ENCODE peak calls at places on chromosomes 4 and X, in nine cellular contexts. X is heart left ventricle, T is heart right ventricle, L is right lobe of liver, N is transverse colon, R is GM23248, Q is Peyer's patch, E is body of pancreas, C is fibroblast of lung. D is an unnamed sample.

GRCh38 chrX:84046403-84046984 is 141.5 kb downstream of the RPS6KA6 start:
- DNase-seq in E (peak; percentile 12), Q (peak; percentile 51), C (peak; percentile 21), X (no peak), N (no peak), T (no peak), R (peak; percentile 43), L (no peak), D (no peak)

GRCh38 chr4:67871867-67872266 is 11.9 kb downstream of the TMPRSS11D start:
- DNase-seq in X (no peak), R (peak; percentile 70), E (no peak), T (no peak), N (no peak), C (peak; percentile 44), L (no peak), Q (no peak), D (no peak)

GRCh38 chr4:137367608-137368007 is 164.7 kb downstream of the PCDH18 start:
- DNase-seq in E (no peak), T (no peak), C (peak; percentile 34), L (no peak), N (no peak), R (peak; percentile 81), X (no peak), Q (no peak), D (no peak)

GRCh38 chr4:105092768-105093167 is 53.9 kb upstream of the TET2 start:
- DNase-seq in X (no peak), N (no peak), R (peak; percentile 48), C (peak; percentile 63), T (no peak), Q (no peak), E (no peak), L (no peak), D (no peak)

GRCh38 chr4:1323635-1324442 is 23.2 kb upstream of the UVSSA start:
- DNase-seq in R (peak; percentile 85), C (peak; percentile 99), T (no peak), X (no peak), E (no peak), L (no peak), N (no peak), Q (no peak), D (peak; percentile 73)

GRCh38 chr4:126697748-126698147 is 935.0 kb upstream of the INTU start:
- DNase-seq in T (no peak), Q (no peak), E (no peak), X (no peak), L (no peak), N (no peak), C (peak; percentile 86), R (peak; percentile 69), D (no peak)

GRCh38 chr4:95636061-95636460 is 87.3 kb upstream of the UNC5C start:
- DNase-seq in T (no peak), Q (no peak), L (no peak), X (no peak), N (no peak), C (no peak), R (no peak), E (no peak), D (no peak)

GRCh38 chr4:78845469-78845868 is 69.3 kb downstream of the BMP2K start:
- DNase-seq in L (no peak), E (no peak), R (peak; percentile 2), X (no peak), T (no peak), N (no peak), Q (no peak), C (no peak), D (no peak)

GRCh38 chrX:136754641-136755040 is 26.1 kb downstream of the ARHGEF6 start:
- DNase-seq in L (no peak), X (peak; percentile 64), R (no peak), E (no peak), Q (no peak), T (peak; percentile 38), C (peak; percentile 64), N (no peak), D (no peak)

GRCh38 chr4:158873795-158874359 is 105.1 kb downstream of the FNIP2 start:
- DNase-seq in N (no peak), C (peak; percentile 98), T (no peak), X (no peak), L (no peak), Q (no peak), E (no peak), R (peak; percentile 87), D (no peak)

GRCh38 chr4:148984951-148985350 is 542.7 kb upstream of the NR3C2 start:
- DNase-seq in T (no peak), E (no peak), Q (no peak), L (no peak), N (no peak), C (no peak), X (no peak), R (no peak), D (no peak)

GRCh38 chrX:143437439-143437838 is 79.8 kb downstream of the SPANXN3 start:
- DNase-seq in T (no peak), C (no peak), N (no peak), R (no peak), Q (no peak), E (no peak), L (no peak), X (no peak), D (no peak)

GRCh38 chrX:136574548-136574947 is 42.5 kb downstream of the VGLL1 start:
- DNase-seq in X (no peak), L (no peak), N (no peak), R (no peak), T (no peak), C (no peak), Q (no peak), E (no peak), D (no peak)

GRCh38 chrX:103073442-103073841 is 9.5 kb upstream of the BEX1 start:
- DNase-seq in N (no peak), L (no peak), R (peak; percentile 31), T (no peak), X (no peak), E (no peak), C (peak; percentile 13), Q (no peak), D (no peak)

GRCh38 chr4:8741513-8742226 is 130.0 kb downstream of the HMX1 start:
- DNase-seq in X (no peak), N (no peak), C (no peak), L (peak; percentile 36), R (no peak), Q (peak; percentile 24), E (peak; percentile 7), T (no peak), D (peak; percentile 54)

GRCh38 chr4:37953620-37954325 is 6.4 kb upstream of the PTTG2 start:
- DNase-seq in Q (no peak), R (no peak), L (no peak), N (no peak), X (no peak), T (no peak), E (no peak), C (peak; percentile 83), D (no peak)

GRCh38 chr4:167956676-167957075 is 135.7 kb upstream of the ANXA10 start:
- DNase-seq in N (no peak), C (peak; percentile 19), R (no peak), E (no peak), T (no peak), L (no peak), X (no peak), Q (no peak), D (no peak)

GRCh38 chr4:10019521-10020051 is 1.7 kb downstream of the SLC2A9 start:
- DNase-seq in E (no peak), Q (no peak), T (no peak), X (peak; percentile 69), N (no peak), C (no peak), L (peak; percentile 96), R (no peak), D (no peak)

GRCh38 chr4:69830529-69831269 is 29.2 kb downstream of the SULT1E1 start:
- DNase-seq in C (peak; percentile 27), N (peak; percentile 71), Q (peak; percentile 71), X (no peak), E (peak; percentile 37), L (peak; percentile 70), T (no peak), R (peak; percentile 10), D (no peak)

GRCh38 chr4:41538017-41538733 is at the start of gene LIMCH1:
- DNase-seq in C (peak; percentile 52), X (peak; percentile 90), N (peak; percentile 11), Q (peak; percentile 48), L (peak; percentile 46), E (no peak), T (peak; percentile 64), R (peak; percentile 59), D (peak; percentile 87)
- H3K4me1 ChIP-seq in C (no peaks in the 10 kb centered on the region), X (peaks cover 98% of the 10 kb centered on the region), N (no peaks in the 10 kb centered on the region), Q (no peaks in the 10 kb centered on the region), L (no peaks in the 10 kb centered on the region), E (peaks cover 3% of the 10 kb centered on the region), T (peaks cover 11% of the 10 kb centered on the region), R (no peaks in the 10 kb centered on the region), D (peaks cover 11% of the 10 kb centered on the region)

GRCh38 chr4:128589384-128589957 is 220.0 kb upstream of the JADE1 start:
- DNase-seq in X (no peak), C (no peak), Q (no peak), L (no peak), E (no peak), T (no peak), R (no peak), N (no peak), D (no peak)
- H3K27ac ChIP-seq in X (no peak overlapping the region), C (no peak overlapping the region), Q (no peak overlapping the region), L (no peak overlapping the region), E (peak overlapping the region; percentile 89), T (no peak overlapping the region), R (no peak overlapping the region), N (no peak overlapping the region), D (no peak overlapping the region)

GRCh38 chrX:78024349-78025108 is 55.1 kb upstream of the PGAM4 start:
- DNase-seq in N (peak; percentile 69), C (peak; percentile 14), R (peak; percentile 10), X (no peak), E (peak; percentile 73), L (no peak), T (peak; percentile 8), Q (peak; percentile 57), D (peak; percentile 52)
- H3K27me3 ChIP-seq in N (no peaks in the 10 kb centered on the region), C (no peaks in the 10 kb centered on the region), R (no peaks in the 10 kb centered on the region), X (no peaks in the 10 kb centered on the region), E (no peaks in the 10 kb centered on the region), L (no peaks in the 10 kb centered on the region), T (no peaks in the 10 kb centered on the region), Q (no peaks in the 10 kb centered on the region), D (no peaks in the 10 kb centered on the region)

GRCh38 chr4:140738111-140738510 is 18.1 kb downstream of the TBC1D9 start:
- DNase-seq in T (no peak), E (no peak), L (no peak), C (no peak), Q (no peak), R (no peak), X (no peak), N (no peak), D (no peak)

GRCh38 chr4:140739971-140740370 is 16.2 kb downstream of the TBC1D9 start:
- DNase-seq in L (no peak), X (no peak), C (peak; percentile 24), T (no peak), E (no peak), N (no peak), Q (no peak), R (peak; percentile 12), D (no peak)

GRCh38 chr4:140742838-140743193 is 13.4 kb downstream of the TBC1D9 start:
- DNase-seq in E (no peak), X (no peak), C (no peak), Q (no peak), R (no peak), L (no peak), T (no peak), N (no peak), D (no peak)

GRCh38 chr4:140740906-140741670 is 15.1 kb downstream of the TBC1D9 start:
- DNase-seq in C (no peak), X (no peak), L (no peak), N (no peak), R (no peak), E (no peak), Q (no peak), T (no peak), D (no peak)

GRCh38 chr4:140740422-140740821 is 15.8 kb downstream of the TBC1D9 start:
- DNase-seq in X (no peak), E (no peak), T (no peak), L (no peak), Q (no peak), C (no peak), R (no peak), N (no peak), D (no peak)
- H3K4me1 ChIP-seq in X (peaks cover 72% of the 10 kb centered on the region), E (peaks cover 25% of the 10 kb centered on the region), T (peaks cover 7% of the 10 kb centered on the region), L (no peaks in the 10 kb centered on the region), Q (peaks cover 5% of the 10 kb centered on the region), C (no peaks in the 10 kb centered on the region), R (peaks cover 32% of the 10 kb centered on the region), N (no peaks in the 10 kb centered on the region), D (no peaks in the 10 kb centered on the region)

D was measured in aorta.